ENCODE peak calls at places on chromosome 17, in ten cellular contexts. Q is uterus, I is A549, V is spleen, G is esophagus muscularis mucosa, B is IMR-90, L is esophagus squamous epithelium, S is stomach, J is breast epithelium, R is sigmoid colon. C is an unnamed sample.

GRCh38 chr17:15038656-15039055 is 226.5 kb downstream of the PMP22 start:
- DNase-seq in Q (no peak), I (no peak), V (no peak), G (no peak), B (peak), L (no peak), S (no peak), J (no peak), R (no peak), C (no peak)

GRCh38 chr17:74738051-74738996 is 1.3 kb downstream of the RAB37 start:
- DNase-seq in Q (no peak), I (no peak), V (peak), G (no peak), B (no peak), L (no peak), S (peak), J (no peak), R (no peak), C (no peak)

GRCh38 chr17:15945493-15946209 is 721 bp downstream of the ADORA2B start:
- DNase-seq in Q (no peak), I (peak), V (peak), G (no peak), B (peak), L (no peak), S (no peak), J (no peak), R (peak), C (no peak)

GRCh38 chr17:22278302-22279275 is 586.3 kb downstream of the KCNJ18 start:
- DNase-seq in Q (no peak), I (no peak), V (peak), G (no peak), B (no peak), L (no peak), S (peak), J (no peak), R (peak), C (peak)

GRCh38 chr17:49012893-49013255 is 15.7 kb downstream of the IGF2BP1 start:
- DNase-seq in Q (no peak), I (no peak), V (no peak), G (no peak), B (no peak), L (no peak), S (no peak), J (no peak), R (no peak), C (no peak)

GRCh38 chr17:42804918-42805367 is 6.3 kb downstream of the CNTD1 start:
- DNase-seq in Q (no peak), I (no peak), V (no peak), G (no peak), B (peak), L (no peak), S (peak), J (no peak), R (no peak), C (no peak)

GRCh38 chr17:75064867-75065561 is 18.0 kb downstream of the KCTD2 start:
- DNase-seq in Q (no peak), I (no peak), V (no peak), G (no peak), B (no peak), L (no peak), S (no peak), J (no peak), R (no peak), C (no peak)

GRCh38 chr17:38579934-38580333 is 25.8 kb downstream of the SRCIN1 start:
- DNase-seq in Q (no peak), I (peak), V (no peak), G (no peak), B (peak), L (no peak), S (peak), J (no peak), R (no peak), C (no peak)

GRCh38 chr17:12618557-12618956 is 47.1 kb upstream of the MYOCD start:
- DNase-seq in Q (no peak), I (no peak), V (no peak), G (no peak), B (peak), L (no peak), S (no peak), J (no peak), R (no peak), C (no peak)

GRCh38 chr17:40319651-40320550 is 10.9 kb downstream of the RARA start:
- DNase-seq in Q (peak), I (no peak), V (peak), G (no peak), B (no peak), L (no peak), S (peak), J (no peak), R (no peak), C (peak)

GRCh38 chr17:48586355-48586924 is 3.6 kb downstream of the HOXB3 start:
- DNase-seq in Q (no peak), I (no peak), V (no peak), G (no peak), B (peak), L (no peak), S (no peak), J (no peak), R (no peak), C (no peak)

GRCh38 chr17:34493903-34494302 is 85.5 kb upstream of the TMEM132E start:
- DNase-seq in Q (no peak), I (no peak), V (no peak), G (no peak), B (no peak), L (no peak), S (no peak), J (no peak), R (no peak), C (no peak)

GRCh38 chr17:20266806-20267458 is 200.4 kb downstream of the LGALS9B start:
- DNase-seq in Q (no peak), I (no peak), V (no peak), G (no peak), B (peak), L (no peak), S (no peak), J (no peak), R (no peak), C (no peak)

GRCh38 chr17:38844261-38844757 is 9.2 kb downstream of the RPL23 start:
- DNase-seq in Q (no peak), I (no peak), V (no peak), G (no peak), B (no peak), L (no peak), S (peak), J (peak), R (no peak), C (peak)

GRCh38 chr17:36072431-36073121 is 8.5 kb downstream of the CCL18 start:
- DNase-seq in Q (peak), I (peak), V (peak), G (no peak), B (peak), L (no peak), S (peak), J (no peak), R (no peak), C (no peak)

GRCh38 chr17:39461911-39462641 is 790 bp downstream of the CDK12 start:
- DNase-seq in Q (no peak), I (no peak), V (no peak), G (no peak), B (peak), L (no peak), S (peak), J (no peak), R (no peak), C (no peak)

GRCh38 chr17:45228985-45229517 is 7.4 kb downstream of the FMNL1 start:
- DNase-seq in Q (peak), I (peak), V (peak), G (peak), B (peak), L (no peak), S (peak), J (no peak), R (peak), C (peak)

GRCh38 chr17:76074390-76075363 is at the start of gene GALR2:
- DNase-seq in Q (no peak), I (peak), V (peak), G (no peak), B (no peak), L (no peak), S (no peak), J (no peak), R (no peak), C (no peak)

GRCh38 chr17:44367219-44367618 is 3.6 kb upstream of the FAM171A2 start:
- DNase-seq in Q (no peak), I (no peak), V (no peak), G (no peak), B (no peak), L (no peak), S (no peak), J (no peak), R (no peak), C (no peak)

GRCh38 chr17:44241104-44241503 is 21.6 kb upstream of the UBTF start:
- DNase-seq in Q (no peak), I (no peak), V (no peak), G (no peak), B (no peak), L (no peak), S (no peak), J (no peak), R (no peak), C (no peak)

GRCh38 chr17:48044851-48045250 is 3.3 kb upstream of the NFE2L1 start:
- DNase-seq in Q (no peak), I (no peak), V (no peak), G (no peak), B (no peak), L (no peak), S (no peak), J (no peak), R (no peak), C (no peak)

GRCh38 chr17:1830288-1830687 is 483 bp downstream of the RPA1 start:
- DNase-seq in Q (no peak), I (peak), V (no peak), G (no peak), B (no peak), L (no peak), S (no peak), J (no peak), R (no peak), C (no peak)

GRCh38 chr17:34081269-34081668 is 173.8 kb upstream of the CCL2 start:
- DNase-seq in Q (no peak), I (peak), V (no peak), G (peak), B (peak), L (no peak), S (no peak), J (no peak), R (no peak), C (no peak)

GRCh38 chr17:55774834-55775233 is 24.0 kb downstream of the PCTP start:
- DNase-seq in Q (no peak), I (no peak), V (no peak), G (no peak), B (no peak), L (no peak), S (no peak), J (no peak), R (no peak), C (no peak)

GRCh38 chr17:34756670-34757021 is 177.3 kb downstream of the TMEM132E start:
- DNase-seq in Q (no peak), I (no peak), V (peak), G (no peak), B (no peak), L (no peak), S (no peak), J (no peak), R (peak), C (no peak)

GRCh38 chr17:1648582-1649115 is 1.0 kb downstream of the RILP start:
- DNase-seq in Q (peak), I (peak), V (peak), G (peak), B (peak), L (no peak), S (peak), J (peak), R (peak), C (peak)

GRCh38 chr17:49646391-49647255 is 31.3 kb downstream of the SPOP start:
- DNase-seq in Q (peak), I (no peak), V (no peak), G (no peak), B (peak), L (no peak), S (no peak), J (no peak), R (peak), C (peak)

GRCh38 chr17:43171761-43172487 is 910 bp downstream of the NBR1 start:
- DNase-seq in Q (no peak), I (peak), V (no peak), G (no peak), B (peak), L (no peak), S (no peak), J (no peak), R (peak), C (peak)

GRCh38 chr17:67713169-67713568 is 4.6 kb upstream of the NOL11 start:
- DNase-seq in Q (no peak), I (no peak), V (no peak), G (no peak), B (no peak), L (no peak), S (no peak), J (no peak), R (no peak), C (no peak)

GRCh38 chr17:81814748-81815645 is 11.0 kb downstream of the GCGR start:
- DNase-seq in Q (no peak), I (no peak), V (no peak), G (no peak), B (no peak), L (no peak), S (no peak), J (no peak), R (no peak), C (no peak)

GRCh38 chr17:44095647-44096496 is 25.3 kb downstream of the G6PC3 start:
- DNase-seq in Q (peak), I (peak), V (no peak), G (no peak), B (peak), L (no peak), S (no peak), J (no peak), R (peak), C (peak)

GRCh38 chr17:58452738-58453137 is 35.4 kb upstream of the RNF43 start:
- DNase-seq in Q (no peak), I (no peak), V (no peak), G (no peak), B (peak), L (no peak), S (no peak), J (no peak), R (no peak), C (no peak)

GRCh38 chr17:66654764-66655163 is 180.2 kb upstream of the CACNG5 start:
- DNase-seq in Q (no peak), I (no peak), V (no peak), G (no peak), B (no peak), L (no peak), S (no peak), J (no peak), R (no peak), C (no peak)

GRCh38 chr17:66652840-66653507 is 181.9 kb upstream of the CACNG5 start:
- DNase-seq in Q (no peak), I (no peak), V (no peak), G (no peak), B (peak), L (no peak), S (no peak), J (no peak), R (no peak), C (no peak)

GRCh38 chr17:66654341-66654740 is 180.6 kb upstream of the CACNG5 start:
- DNase-seq in Q (no peak), I (no peak), V (no peak), G (no peak), B (peak), L (no peak), S (no peak), J (no peak), R (no peak), C (no peak)

GRCh38 chr17:66655461-66655860 is 179.5 kb upstream of the CACNG5 start:
- DNase-seq in Q (no peak), I (no peak), V (no peak), G (no peak), B (no peak), L (no peak), S (no peak), J (no peak), R (no peak), C (no peak)

GRCh38 chr17:66655861-66656260 is 179.1 kb upstream of the CACNG5 start:
- DNase-seq in Q (no peak), I (no peak), V (no peak), G (no peak), B (peak), L (no peak), S (no peak), J (no peak), R (no peak), C (no peak)
- TF ChIP-seq CTCF in Q (no peak), I (no peak), V (no peak), G (no peak), B (no peak), L (no peak), S (no peak), J (no peak), R (no peak), C (no peak)

GRCh38 chr17:18224053-18224427 is 1.4 kb upstream of the LLGL1 start:
- DNase-seq in Q (no peak), I (no peak), V (no peak), G (no peak), B (no peak), L (no peak), S (no peak), J (no peak), R (no peak), C (no peak)
- H3K27ac ChIP-seq in Q (peak), I (no peak), V (no peak), G (peak), B (no peak), L (no peak), S (no peak), J (peak), R (peak), C (peak)

DNA sequence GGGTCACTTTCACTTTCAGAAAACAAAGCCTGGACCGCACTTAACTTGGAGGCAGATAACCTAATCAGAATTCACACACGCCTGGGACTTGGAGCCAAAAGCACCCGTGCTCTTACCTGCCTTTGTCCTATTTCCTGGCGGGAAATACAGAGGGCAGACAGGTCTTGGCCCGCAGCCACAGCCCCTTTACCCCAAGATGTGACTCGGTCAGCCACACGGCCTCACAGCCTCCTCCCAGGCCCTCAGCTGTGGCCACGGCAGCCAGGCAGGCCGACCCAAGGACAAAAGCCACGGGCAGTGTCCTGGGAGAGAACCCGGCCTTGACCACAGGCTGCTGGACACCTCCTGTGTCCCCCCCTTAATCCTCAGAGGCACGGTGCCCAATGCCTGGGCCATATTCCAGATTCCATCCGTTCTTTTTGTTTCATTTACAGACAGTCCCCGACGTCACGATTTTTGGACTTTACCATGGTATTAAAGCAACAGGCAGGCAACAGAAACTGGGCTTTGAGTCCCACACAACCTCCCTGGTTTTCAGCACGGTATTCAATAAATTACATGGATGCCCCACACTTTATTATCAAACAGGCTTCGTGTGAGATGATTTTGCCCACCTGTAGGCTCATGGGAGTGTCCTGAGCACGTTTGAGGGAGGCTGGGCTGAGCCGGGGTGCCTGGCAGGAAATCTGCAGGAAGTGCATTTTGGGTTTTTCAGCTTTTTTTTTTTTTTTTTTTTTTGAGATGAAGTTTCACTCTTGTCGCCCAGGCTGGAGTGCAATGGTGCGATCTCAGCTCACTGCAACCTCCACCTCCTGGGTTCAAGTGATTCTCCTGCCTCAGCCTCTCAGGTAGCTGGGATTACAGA is 30.0 kb upstream of the GAA start:
- DNase-seq in Q (peak), I (no peak), V (no peak), G (no peak), B (peak), L (no peak), S (peak), J (no peak), R (peak), C (peak)
- TF ChIP-seq POLR2A in Q (peak), I (no peak), V (no peak), G (no peak), B (no peak), L (no peak), S (no peak), J (no peak), R (no peak), C (no peak)

GRCh38 chr17:71334041-71334781 is 786.6 kb upstream of the SOX9 start:
- DNase-seq in Q (no peak), I (no peak), V (no peak), G (no peak), B (peak), L (no peak), S (no peak), J (no peak), R (no peak), C (no peak)

GRCh38 chr17:71339219-71339618 is 781.6 kb upstream of the SOX9 start:
- DNase-seq in Q (no peak), I (no peak), V (no peak), G (no peak), B (no peak), L (no peak), S (no peak), J (no peak), R (no peak), C (no peak)

GRCh38 chr17:71335212-71335611 is 785.6 kb upstream of the SOX9 start:
- DNase-seq in Q (no peak), I (no peak), V (no peak), G (no peak), B (no peak), L (no peak), S (no peak), J (no peak), R (no peak), C (no peak)

GRCh38 chr17:71337903-71338302 is 782.9 kb upstream of the SOX9 start:
- DNase-seq in Q (no peak), I (no peak), V (no peak), G (no peak), B (peak), L (no peak), S (no peak), J (no peak), R (no peak), C (no peak)

GRCh38 chr17:71338396-71338795 is 782.4 kb upstream of the SOX9 start:
- DNase-seq in Q (no peak), I (peak), V (no peak), G (no peak), B (peak), L (no peak), S (no peak), J (no peak), R (no peak), C (no peak)
- TF ChIP-seq CTCF in Q (no peak), I (no peak), V (no peak), G (no peak), B (no peak), L (no peak), S (no peak), J (no peak), R (no peak), C (no peak)

C was measured in gastrocnemius medialis.